ENCODE peak calls at places on chromosomes 5 and 9, in five cellular contexts. One of them, this sample, is unnamed.
A peak's percentile ranks its signal among the peaks of the same experiment; 100 is the strongest.

GRCh38 chr5:71693828-71694427 is 25.1 kb upstream of the CARTPT start:
- DNase-seq in CD8-positive, alpha-beta T cell: no peak
- DNase-seq in AG10803: no peak
- DNase-seq in epithelial cell of esophagus: no peak
- DNase-seq in H7: peak; percentile 59
- DNase-seq in this sample: no peak

GRCh38 chr9:132769895-132770774 is 99.9 kb downstream of the GTF3C4 start:
- DNase-seq in CD8-positive, alpha-beta T cell: peak; percentile 55
- DNase-seq in epithelial cell of esophagus: peak; percentile 28
- DNase-seq in AG10803: peak; percentile 55
- DNase-seq in H7: peak; percentile 94
- DNase-seq in this sample: peak; percentile 82

GRCh38 chr9:114621975-114622609 is 11.0 kb downstream of the TMEM268 start:
- DNase-seq in AG10803: peak; percentile 81
- DNase-seq in H7: no peak
- DNase-seq in epithelial cell of esophagus: peak; percentile 73
- DNase-seq in CD8-positive, alpha-beta T cell: no peak
- DNase-seq in this sample: no peak

GRCh38 chr5:132830436-132831094 is at the start of gene SHROOM1:
- DNase-seq in H7: peak; percentile 92
- DNase-seq in epithelial cell of esophagus: peak; percentile 35
- DNase-seq in CD8-positive, alpha-beta T cell: no peak
- DNase-seq in AG10803: peak; percentile 43
- DNase-seq in this sample: no peak

GRCh38 chr5:139985733-139986132 is 57.4 kb downstream of the NRG2 start:
- DNase-seq in epithelial cell of esophagus: peak; percentile 98
- DNase-seq in AG10803: peak; percentile 74
- DNase-seq in H7: no peak
- DNase-seq in CD8-positive, alpha-beta T cell: no peak
- DNase-seq in this sample: no peak

GRCh38 chr9:37968228-37968672 is 64.3 kb upstream of the SLC25A51 start:
- DNase-seq in AG10803: peak; percentile 85
- DNase-seq in CD8-positive, alpha-beta T cell: no peak
- DNase-seq in epithelial cell of esophagus: peak; percentile 85
- DNase-seq in H7: no peak
- DNase-seq in this sample: no peak

GRCh38 chr9:30476826-30477225 is 1907.6 kb upstream of the ACO1 start:
- DNase-seq in AG10803: no peak
- DNase-seq in H7: no peak
- DNase-seq in CD8-positive, alpha-beta T cell: no peak
- DNase-seq in epithelial cell of esophagus: no peak
- DNase-seq in this sample: no peak

GRCh38 chr5:139639619-139640431 is 8.3 kb upstream of the CXXC5 start:
- DNase-seq in AG10803: no peak
- DNase-seq in epithelial cell of esophagus: peak; percentile 40
- DNase-seq in H7: peak; percentile 45
- DNase-seq in CD8-positive, alpha-beta T cell: no peak
- DNase-seq in this sample: peak; percentile 18

GRCh38 chr9:83285836-83286235 is 222.9 kb upstream of the RASEF start:
- DNase-seq in H7: no peak
- DNase-seq in CD8-positive, alpha-beta T cell: no peak
- DNase-seq in epithelial cell of esophagus: no peak
- DNase-seq in AG10803: no peak
- DNase-seq in this sample: no peak

GRCh38 chr5:112192886-112193285 is 226.2 kb downstream of the EPB41L4A start:
- DNase-seq in CD8-positive, alpha-beta T cell: no peak
- DNase-seq in AG10803: no peak
- DNase-seq in H7: no peak
- DNase-seq in epithelial cell of esophagus: no peak
- DNase-seq in this sample: no peak

GRCh38 chr9:13090588-13090987 is 188.9 kb downstream of the MPDZ start:
- DNase-seq in H7: no peak
- DNase-seq in epithelial cell of esophagus: no peak
- DNase-seq in AG10803: no peak
- DNase-seq in CD8-positive, alpha-beta T cell: no peak
- DNase-seq in this sample: no peak

GRCh38 chr5:35374584-35374983 is 144.3 kb upstream of the PRLR start:
- DNase-seq in AG10803: no peak
- DNase-seq in H7: no peak
- DNase-seq in epithelial cell of esophagus: no peak
- DNase-seq in CD8-positive, alpha-beta T cell: no peak
- DNase-seq in this sample: no peak

GRCh38 chr5:16776611-16777251 is 159.4 kb downstream of the MYO10 start:
- DNase-seq in CD8-positive, alpha-beta T cell: no peak
- DNase-seq in epithelial cell of esophagus: no peak
- DNase-seq in H7: peak; percentile 70
- DNase-seq in AG10803: peak; percentile 11
- DNase-seq in this sample: no peak

GRCh38 chr5:72378636-72379289 is 58.6 kb downstream of the PTCD2 start:
- DNase-seq in epithelial cell of esophagus: peak; percentile 88
- DNase-seq in CD8-positive, alpha-beta T cell: no peak
- DNase-seq in AG10803: peak; percentile 79
- DNase-seq in H7: no peak
- DNase-seq in this sample: no peak

GRCh38 chr5:88049156-88049555 is 219.5 kb downstream of the TMEM161B start:
- DNase-seq in epithelial cell of esophagus: no peak
- DNase-seq in H7: no peak
- DNase-seq in AG10803: no peak
- DNase-seq in CD8-positive, alpha-beta T cell: no peak
- DNase-seq in this sample: no peak

GRCh38 chr9:86355814-86356213 is 1.6 kb upstream of the TUT7 start:
- DNase-seq in AG10803: no peak
- DNase-seq in H7: no peak
- DNase-seq in epithelial cell of esophagus: peak; percentile 89
- DNase-seq in CD8-positive, alpha-beta T cell: no peak
- DNase-seq in this sample: no peak

GRCh38 chr5:14925326-14925725 is 53.7 kb upstream of the ANKH start:
- DNase-seq in H7: no peak
- DNase-seq in epithelial cell of esophagus: no peak
- DNase-seq in CD8-positive, alpha-beta T cell: no peak
- DNase-seq in AG10803: peak; percentile 21
- DNase-seq in this sample: no peak

GRCh38 chr9:4371108-4371507 is 71.2 kb upstream of the GLIS3 start:
- DNase-seq in H7: no peak
- DNase-seq in AG10803: peak; percentile 84
- DNase-seq in CD8-positive, alpha-beta T cell: no peak
- DNase-seq in epithelial cell of esophagus: peak; percentile 94
- DNase-seq in this sample: no peak

GRCh38 chr5:80142996-80143395 is 107.8 kb downstream of the THBS4 start:
- DNase-seq in CD8-positive, alpha-beta T cell: no peak
- DNase-seq in AG10803: no peak
- DNase-seq in H7: no peak
- DNase-seq in epithelial cell of esophagus: no peak
- DNase-seq in this sample: no peak

GRCh38 chr9:136947955-136948510 is 3.0 kb downstream of the C8G start:
- DNase-seq in H7: peak; percentile 92
- DNase-seq in CD8-positive, alpha-beta T cell: no peak
- DNase-seq in epithelial cell of esophagus: peak; percentile 51
- DNase-seq in AG10803: peak; percentile 49
- DNase-seq in this sample: no peak

GRCh38 chr9:88954073-88954472 is 37.2 kb upstream of the S1PR3 start:
- DNase-seq in AG10803: peak; percentile 48
- DNase-seq in epithelial cell of esophagus: no peak
- DNase-seq in H7: no peak
- DNase-seq in CD8-positive, alpha-beta T cell: no peak
- DNase-seq in this sample: peak; percentile 39

GRCh38 chr5:25028994-25029393 is 384.2 kb upstream of the CDH10 start:
- DNase-seq in CD8-positive, alpha-beta T cell: no peak
- DNase-seq in epithelial cell of esophagus: no peak
- DNase-seq in H7: no peak
- DNase-seq in AG10803: no peak
- DNase-seq in this sample: peak; percentile 7

DNA sequence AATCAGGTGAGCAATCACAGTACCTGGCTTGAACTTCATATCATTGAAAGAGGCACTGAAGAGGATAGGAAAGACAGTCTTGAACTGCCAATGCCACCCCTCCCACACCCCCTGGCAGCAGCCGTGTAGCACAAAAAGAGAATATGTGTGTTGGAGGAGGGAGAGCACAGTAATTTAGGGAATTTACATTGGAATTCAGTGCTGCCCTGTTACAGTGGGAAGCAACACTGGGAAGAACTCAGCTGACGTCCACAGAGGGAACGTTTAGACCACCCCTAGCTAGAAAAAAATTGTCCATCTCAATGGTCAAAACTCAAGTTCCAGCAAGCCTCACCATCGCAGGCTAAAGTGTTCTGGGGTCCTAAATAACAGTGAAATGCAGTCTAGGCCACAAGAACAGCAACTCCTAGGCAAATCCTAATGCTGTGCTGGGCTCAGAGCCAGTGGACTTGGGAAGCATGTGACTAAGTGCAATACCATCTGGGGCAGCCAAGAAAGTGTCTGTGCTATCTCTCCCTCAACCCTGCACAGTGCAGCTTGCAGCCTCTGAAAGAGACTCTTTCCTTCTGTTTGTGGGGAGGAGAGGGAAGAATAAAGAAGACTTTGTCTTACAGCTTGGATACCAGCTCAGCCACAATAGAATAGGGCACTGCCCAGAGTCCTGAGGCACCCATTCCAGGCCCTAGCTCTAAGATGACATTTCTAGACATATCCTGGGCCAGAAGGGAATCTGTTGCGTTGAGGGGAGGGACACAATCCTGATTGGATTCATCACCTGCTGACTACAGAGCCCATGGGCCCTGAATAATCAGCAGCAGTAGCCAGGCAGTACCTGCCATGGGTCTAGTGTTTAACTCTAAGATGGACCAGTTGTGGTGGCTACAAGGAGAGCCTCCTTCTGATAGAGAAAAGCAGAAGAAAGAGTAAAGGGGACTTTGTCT is 62.1 kb upstream of the VLDLR start:
- DNase-seq in AG10803: peak; percentile 95
- DNase-seq in H7: no peak
- DNase-seq in CD8-positive, alpha-beta T cell: no peak
- DNase-seq in epithelial cell of esophagus: peak; percentile 76
- DNase-seq in this sample: no peak
- H3K4me3 ChIP-seq in AG10803: no peak overlapping the region
- H3K4me3 ChIP-seq in H7: no peak overlapping the region
- H3K4me3 ChIP-seq in CD8-positive, alpha-beta T cell: no peak overlapping the region
- H3K4me3 ChIP-seq in epithelial cell of esophagus: no peak overlapping the region
- H3K4me3 ChIP-seq in this sample: no peak overlapping the region

GRCh38 chr9:99516657-99517049 is 294.6 kb downstream of the SEC61B start:
- DNase-seq in AG10803: no peak
- DNase-seq in H7: no peak
- DNase-seq in epithelial cell of esophagus: no peak
- DNase-seq in CD8-positive, alpha-beta T cell: no peak
- DNase-seq in this sample: no peak

GRCh38 chr9:99511723-99512122 is 289.6 kb downstream of the SEC61B start:
- DNase-seq in AG10803: no peak
- DNase-seq in epithelial cell of esophagus: no peak
- DNase-seq in CD8-positive, alpha-beta T cell: no peak
- DNase-seq in H7: peak; percentile 47
- DNase-seq in this sample: no peak

GRCh38 chr9:99513441-99514112 is 291.5 kb downstream of the SEC61B start:
- DNase-seq in epithelial cell of esophagus: no peak
- DNase-seq in H7: no peak
- DNase-seq in AG10803: no peak
- DNase-seq in CD8-positive, alpha-beta T cell: no peak
- DNase-seq in this sample: no peak

GRCh38 chr9:99515087-99515486 is 293.0 kb downstream of the SEC61B start:
- DNase-seq in AG10803: no peak
- DNase-seq in epithelial cell of esophagus: no peak
- DNase-seq in CD8-positive, alpha-beta T cell: no peak
- DNase-seq in H7: no peak
- DNase-seq in this sample: no peak

DNA sequence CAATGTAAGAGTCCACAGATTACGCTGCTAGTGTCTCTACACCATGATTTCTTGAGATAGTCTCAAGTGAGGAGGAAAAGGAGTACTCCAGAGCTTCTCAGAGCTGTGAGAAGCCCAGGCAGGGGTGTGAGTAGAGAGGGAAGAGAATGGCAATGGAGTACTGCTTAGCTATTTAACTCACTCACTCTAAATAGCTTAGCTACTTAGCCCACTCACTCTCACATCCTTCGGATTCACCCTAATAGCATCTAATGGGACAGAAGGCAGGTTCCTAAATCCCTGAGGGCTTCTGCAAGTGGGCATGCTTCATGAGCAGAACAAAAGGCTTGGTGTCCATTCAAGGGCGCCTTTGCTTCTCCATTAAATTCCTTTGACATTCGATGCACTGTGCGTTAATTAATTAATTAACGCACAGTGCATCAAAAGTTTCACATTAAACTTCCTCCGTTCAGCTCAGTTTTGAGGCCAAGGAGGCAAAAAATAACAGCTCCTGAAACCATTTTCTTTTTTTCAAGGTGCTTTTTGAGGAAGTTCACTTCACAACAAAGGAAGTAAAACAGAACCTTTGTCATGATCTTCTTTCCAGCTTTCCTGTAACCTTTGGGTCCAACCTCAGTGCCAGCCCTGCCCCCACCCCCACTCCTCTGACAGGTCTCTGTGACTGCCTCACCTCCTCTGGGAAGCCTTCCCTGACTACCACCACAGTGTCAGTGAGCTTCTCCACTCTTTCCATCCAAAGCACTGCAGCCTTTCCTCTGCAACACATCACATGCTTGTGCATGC is 294.0 kb downstream of the SEC61B start:
- DNase-seq in epithelial cell of esophagus: no peak
- DNase-seq in H7: no peak
- DNase-seq in AG10803: no peak
- DNase-seq in CD8-positive, alpha-beta T cell: no peak
- DNase-seq in this sample: no peak
- H3K4me3 ChIP-seq in epithelial cell of esophagus: no peak overlapping the region
- H3K4me3 ChIP-seq in H7: no peak overlapping the region
- H3K4me3 ChIP-seq in AG10803: no peak overlapping the region
- H3K4me3 ChIP-seq in CD8-positive, alpha-beta T cell: no peak overlapping the region
- H3K4me3 ChIP-seq in this sample: no peak overlapping the region

GRCh38 chr5:75067434-75067833 is 15.1 kb upstream of the GCNT4 start:
- DNase-seq in epithelial cell of esophagus: no peak
- DNase-seq in H7: no peak
- DNase-seq in AG10803: no peak
- DNase-seq in CD8-positive, alpha-beta T cell: no peak
- DNase-seq in this sample: no peak

GRCh38 chr5:75078035-75078434 is 25.7 kb upstream of the GCNT4 start:
- DNase-seq in epithelial cell of esophagus: no peak
- DNase-seq in AG10803: no peak
- DNase-seq in CD8-positive, alpha-beta T cell: no peak
- DNase-seq in H7: no peak
- DNase-seq in this sample: no peak

GRCh38 chr5:75071100-75071499 is 18.7 kb upstream of the GCNT4 start:
- DNase-seq in CD8-positive, alpha-beta T cell: no peak
- DNase-seq in epithelial cell of esophagus: no peak
- DNase-seq in AG10803: no peak
- DNase-seq in H7: no peak
- DNase-seq in this sample: no peak

DNA sequence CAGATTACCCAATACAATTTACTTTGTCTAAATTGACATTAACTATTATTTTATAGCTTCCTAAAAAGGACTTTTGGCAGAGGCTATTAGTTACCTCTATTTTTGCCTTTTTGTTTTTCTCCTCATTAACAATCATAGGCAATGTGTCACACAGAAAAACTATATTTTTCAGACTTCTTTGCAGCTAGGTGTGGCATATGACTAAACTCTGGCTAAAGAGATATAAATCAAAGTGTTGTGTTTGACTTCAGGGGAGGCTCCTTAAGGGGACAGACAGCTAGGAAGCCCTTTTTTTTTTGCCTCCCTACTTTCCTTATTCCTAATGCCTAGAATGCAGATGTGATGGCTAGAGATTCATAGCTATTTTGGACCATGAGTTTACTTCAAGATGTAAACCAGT is 19.7 kb upstream of the GCNT4 start:
- DNase-seq in H7: no peak
- DNase-seq in AG10803: no peak
- DNase-seq in epithelial cell of esophagus: no peak
- DNase-seq in CD8-positive, alpha-beta T cell: no peak
- DNase-seq in this sample: no peak
- H3K4me3 ChIP-seq in H7: no peak overlapping the region
- H3K4me3 ChIP-seq in AG10803: no peak overlapping the region
- H3K4me3 ChIP-seq in epithelial cell of esophagus: no peak overlapping the region
- H3K4me3 ChIP-seq in CD8-positive, alpha-beta T cell: no peak overlapping the region
- H3K4me3 ChIP-seq in this sample: no peak overlapping the region

GRCh38 chr5:144453753-144454152 is 283.1 kb downstream of the KCTD16 start:
- DNase-seq in CD8-positive, alpha-beta T cell: no peak
- DNase-seq in H7: no peak
- DNase-seq in AG10803: no peak
- DNase-seq in epithelial cell of esophagus: no peak
- DNase-seq in this sample: no peak
- H3K4me3 ChIP-seq in CD8-positive, alpha-beta T cell: no peak overlapping the region
- H3K4me3 ChIP-seq in H7: no peak overlapping the region
- H3K4me3 ChIP-seq in AG10803: no peak overlapping the region
- H3K4me3 ChIP-seq in epithelial cell of esophagus: no peak overlapping the region
- H3K4me3 ChIP-seq in this sample: no peak overlapping the region

This sample was measured in DND-41.